ENCODE peak calls at places on chromosomes 7 and 10, in four cellular contexts. A is suprapubic skin, K is Panc1, O is uterus. S is an unnamed sample.

GRCh38 chr7:128031901-128032604 is 816 bp upstream of the LRRC4 start:
- DNase-seq in A (no peak), K (no peak), O (peak), S (peak)

GRCh38 chr10:79148452-79149344 is 79.9 kb downstream of the ZMIZ1 start:
- DNase-seq in A (peak), K (no peak), O (no peak), S (peak)

GRCh38 chr10:74589226-74589673 is 237.2 kb upstream of the KAT6B start:
- DNase-seq in A (peak), K (no peak), O (peak), S (peak)

GRCh38 chr7:1081931-1082401 is 5.9 kb upstream of the GPER1 start:
- DNase-seq in A (no peak), K (no peak), O (no peak), S (no peak)

GRCh38 chr10:121293121-121293520 is 305.1 kb downstream of the FGFR2 start:
- DNase-seq in A (no peak), K (no peak), O (no peak), S (no peak)

GRCh38 chr7:140506788-140507464 is 27.6 kb upstream of the MKRN1 start:
- DNase-seq in A (no peak), K (no peak), O (peak), S (no peak)

GRCh38 chr10:53115660-53116059 is 343.1 kb upstream of the MBL2 start:
- DNase-seq in A (no peak), K (no peak), O (no peak), S (no peak)

GRCh38 chr10:63430091-63430998 is 35.4 kb downstream of the JMJD1C start:
- DNase-seq in A (no peak), K (no peak), O (no peak), S (peak)

GRCh38 chr7:17367502-17367901 is 69.0 kb downstream of the AHR start:
- DNase-seq in A (no peak), K (no peak), O (no peak), S (no peak)

GRCh38 chr10:21499910-21500577 is 25.4 kb downstream of the SKIDA1 start:
- DNase-seq in A (no peak), K (no peak), O (no peak), S (no peak)

GRCh38 chr7:112481833-112482669 is 1.3 kb downstream of the LSMEM1 start:
- DNase-seq in A (no peak), K (peak), O (peak), S (peak)

GRCh38 chr10:86295791-86296190 is 70.8 kb downstream of the GRID1 start:
- DNase-seq in A (peak), K (no peak), O (no peak), S (no peak)

GRCh38 chr10:63573068-63573697 is 52.0 kb downstream of the REEP3 start:
- DNase-seq in A (no peak), K (no peak), O (no peak), S (no peak)

GRCh38 chr7:22587322-22587721 is 87.3 kb upstream of the STEAP1B start:
- DNase-seq in A (no peak), K (no peak), O (no peak), S (no peak)

GRCh38 chr10:5458425-5458824 is 40.9 kb downstream of the CALML5 start:
- DNase-seq in A (no peak), K (no peak), O (no peak), S (no peak)

GRCh38 chr7:36438211-36438610 is 48.5 kb downstream of the ANLN start:
- DNase-seq in A (no peak), K (no peak), O (no peak), S (no peak)

GRCh38 chr7:74606101-74606908 is 51.2 kb upstream of the GTF2I start:
- DNase-seq in A (no peak), K (no peak), O (no peak), S (no peak)

GRCh38 chr7:28832669-28833068 is 125.5 kb downstream of the TRIL start:
- DNase-seq in A (no peak), K (no peak), O (no peak), S (no peak)

GRCh38 chr10:71831646-71832552 is 19.2 kb downstream of the PSAP start:
- DNase-seq in A (no peak), K (no peak), O (no peak), S (peak)

GRCh38 chr7:141402277-141402996 is 148.8 kb upstream of the AGK start:
- DNase-seq in A (no peak), K (no peak), O (no peak), S (no peak)

GRCh38 chr10:103837370-103838094 is 17.8 kb downstream of the SH3PXD2A start:
- DNase-seq in A (peak), K (no peak), O (no peak), S (no peak)

GRCh38 chr10:109889867-109890266 is 33.4 kb downstream of the XPNPEP1 start:
- DNase-seq in A (no peak), K (no peak), O (no peak), S (no peak)

GRCh38 chr7:4849390-4849789 is 12.4 kb downstream of the PAPOLB start:
- DNase-seq in A (peak), K (peak), O (no peak), S (no peak)

GRCh38 chr10:101969496-101969895 is 86.5 kb downstream of the ARMH3 start:
- DNase-seq in A (no peak), K (no peak), O (no peak), S (no peak)

GRCh38 chr10:100740476-100741341 is 4.7 kb upstream of the PAX2 start:
- DNase-seq in A (no peak), K (no peak), O (no peak), S (no peak)

GRCh38 chr7:2706685-2707126 is 18.7 kb downstream of the AMZ1 start:
- DNase-seq in A (no peak), K (no peak), O (no peak), S (no peak)

GRCh38 chr7:138226001-138226476 is 149.8 kb downstream of the AKR1D1 start:
- DNase-seq in A (no peak), K (no peak), O (peak), S (no peak)

GRCh38 chr10:46298346-46299266 is 11.8 kb downstream of the ANTXRL start:
- DNase-seq in A (no peak), K (no peak), O (no peak), S (no peak)

GRCh38 chr10:78292250-78292986 is 258.8 kb downstream of the RPS24 start:
- DNase-seq in A (no peak), K (no peak), O (no peak), S (no peak)

GRCh38 chr7:33351709-33352108 is 222.3 kb downstream of the BBS9 start:
- DNase-seq in A (no peak), K (no peak), O (no peak), S (no peak)

GRCh38 chr7:69800495-69800894 is 202.2 kb downstream of the AUTS2 start:
- DNase-seq in A (no peak), K (no peak), O (no peak), S (no peak)

GRCh38 chr7:48161407-48162125 is 9.7 kb upstream of the ABCA13 start:
- DNase-seq in A (no peak), K (no peak), O (no peak), S (no peak)

GRCh38 chr7:32206987-32207386 is 136.8 kb upstream of the PDE1C start:
- DNase-seq in A (no peak), K (no peak), O (no peak), S (no peak)

GRCh38 chr10:102090772-102091171 is 25.6 kb downstream of the HPS6 start:
- DNase-seq in A (no peak), K (no peak), O (no peak), S (no peak)

GRCh38 chr7:44555350-44555749 is 14.2 kb upstream of the NPC1L1 start:
- DNase-seq in A (no peak), K (no peak), O (no peak), S (no peak)

GRCh38 chr7:140857048-140857447 is 67.7 kb downstream of the BRAF start:
- DNase-seq in A (no peak), K (no peak), O (no peak), S (no peak)

GRCh38 chr10:29501692-29502091 is 133.1 kb downstream of the SVIL start:
- DNase-seq in A (no peak), K (no peak), O (no peak), S (peak)

GRCh38 chr10:6794441-6794840 is 214.4 kb upstream of the PRKCQ start:
- DNase-seq in A (no peak), K (no peak), O (no peak), S (no peak)

GRCh38 chr10:127215882-127216281 is 19.5 kb upstream of the INSYN2A start:
- DNase-seq in A (no peak), K (no peak), O (no peak), S (no peak)

DNA sequence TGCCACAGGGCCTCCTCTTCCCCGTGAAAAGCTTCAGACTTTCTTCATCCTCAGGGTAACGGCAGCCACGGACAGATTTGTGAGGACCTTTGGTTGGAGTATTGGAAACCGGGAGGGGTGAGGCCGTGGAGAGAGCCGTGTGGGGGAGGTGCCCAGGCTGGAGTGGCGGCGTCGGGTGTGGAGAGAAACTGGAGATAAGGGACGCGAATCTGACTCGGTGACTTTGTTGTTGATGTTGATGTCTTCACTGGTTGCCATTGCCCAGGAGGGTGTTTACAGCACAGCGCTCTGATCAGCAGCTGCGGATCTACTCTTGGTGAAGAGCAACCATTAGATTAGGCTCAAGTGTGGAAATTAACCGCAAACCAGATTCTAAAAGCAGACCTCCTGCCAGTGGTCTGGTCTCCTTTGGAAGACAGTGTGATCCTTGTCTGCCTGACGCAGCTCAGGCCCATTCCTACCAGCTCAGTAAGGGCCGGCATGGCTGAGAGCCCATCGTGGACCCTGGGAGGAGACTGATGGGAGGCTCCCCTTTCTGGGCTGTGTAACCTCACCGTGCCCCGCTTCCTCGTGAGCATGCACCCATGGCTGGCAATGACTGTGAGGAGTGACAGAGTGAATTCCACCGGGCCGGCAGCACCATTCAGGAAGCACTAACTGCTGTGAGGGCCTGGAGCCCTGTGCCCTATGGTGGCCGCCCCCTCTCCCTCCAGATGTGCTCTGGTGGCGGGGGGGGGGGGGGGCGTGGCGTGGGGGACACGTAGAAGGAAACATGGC is 90.3 kb downstream of the INPP5A start:
- DNase-seq in A (peak), K (no peak), O (peak), S (no peak)
- H3K27ac ChIP-seq in A (peak), K (no peak), O (peak), S (no peak)

GRCh38 chr10:32323051-32323450 is 23.9 kb downstream of the EPC1 start:
- DNase-seq in A (no peak), K (no peak), O (no peak), S (no peak)
- H3K27ac ChIP-seq in A (no peak), K (no peak), O (no peak), S (no peak)

DNA sequence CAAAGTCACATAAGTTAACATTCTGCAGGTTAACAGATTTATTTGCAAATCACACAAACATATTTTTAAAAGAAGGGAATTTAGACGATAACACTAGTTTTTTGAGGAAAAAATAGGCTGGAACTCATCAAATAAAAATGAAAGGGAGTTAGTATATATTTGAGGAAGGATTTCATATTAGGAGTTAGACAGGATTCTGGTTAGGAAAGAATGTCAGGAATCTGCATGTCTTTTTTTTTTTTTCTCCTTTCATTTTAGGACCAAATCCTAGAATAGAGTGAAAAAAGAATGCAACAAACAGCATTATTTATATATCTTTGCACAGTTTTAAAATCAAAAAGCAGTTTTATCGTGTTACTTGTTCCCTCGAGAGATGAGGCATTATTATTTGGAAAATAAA is 8.9 kb upstream of the TRDMT1 start:
- DNase-seq in A (no peak), K (no peak), O (no peak), S (no peak)
- H3K27ac ChIP-seq in A (no peak), K (peak), O (no peak), S (no peak)

DNA sequence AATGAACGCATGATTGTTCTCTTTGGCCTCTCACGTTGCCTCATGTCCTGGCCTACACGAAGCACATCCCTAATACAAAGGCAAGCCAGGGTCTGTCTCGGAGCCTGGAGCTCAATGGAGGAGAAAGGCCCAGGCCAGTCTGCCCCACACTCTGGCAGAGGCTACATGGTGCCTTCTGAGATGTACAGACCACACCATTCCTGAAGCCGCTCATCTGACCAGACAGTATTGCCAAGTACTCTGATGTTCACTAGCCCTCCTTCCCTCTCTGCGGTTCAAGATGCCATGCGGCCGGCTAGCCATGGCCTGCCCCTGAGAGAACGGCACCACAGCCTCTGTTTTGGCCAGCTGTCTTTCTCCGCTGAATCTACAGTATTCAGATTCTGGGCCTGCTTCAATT is 5.9 kb downstream of the BNIP3 start:
- DNase-seq in A (no peak), K (no peak), O (no peak), S (no peak)
- H3K27ac ChIP-seq in A (no peak), K (no peak), O (no peak), S (no peak)

GRCh38 chr7:151404216-151405011 is 5.4 kb downstream of the WDR86 start:
- DNase-seq in A (no peak), K (no peak), O (peak), S (no peak)
- H3K27ac ChIP-seq in A (no peak), K (peak), O (peak), S (no peak)

DNA sequence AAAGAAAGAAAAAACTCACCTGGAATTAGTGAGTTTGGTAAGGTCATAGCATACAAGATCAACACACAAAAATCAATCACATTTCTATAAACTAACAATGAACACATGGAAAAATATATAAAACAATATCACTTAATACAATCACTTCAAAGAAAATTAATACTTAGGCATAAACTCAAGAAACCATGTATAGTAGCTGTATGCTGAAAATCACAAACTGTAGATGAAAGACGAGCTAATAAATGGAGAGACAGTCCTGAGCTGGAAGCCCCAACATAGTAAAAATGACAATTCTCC is 113.8 kb upstream of the RHEB start:
- DNase-seq in A (no peak), K (no peak), O (no peak), S (no peak)
- H3K27ac ChIP-seq in A (peak), K (peak), O (peak), S (peak)

GRCh38 chr7:123522061-123522460 is 12.3 kb downstream of the IQUB start:
- DNase-seq in A (no peak), K (no peak), O (no peak), S (no peak)
- H3K27ac ChIP-seq in A (no peak), K (no peak), O (no peak), S (no peak)

GRCh38 chr7:46859963-46860475 is 721.9 kb downstream of the TNS3 start:
- DNase-seq in A (no peak), K (no peak), O (no peak), S (no peak)

DNA sequence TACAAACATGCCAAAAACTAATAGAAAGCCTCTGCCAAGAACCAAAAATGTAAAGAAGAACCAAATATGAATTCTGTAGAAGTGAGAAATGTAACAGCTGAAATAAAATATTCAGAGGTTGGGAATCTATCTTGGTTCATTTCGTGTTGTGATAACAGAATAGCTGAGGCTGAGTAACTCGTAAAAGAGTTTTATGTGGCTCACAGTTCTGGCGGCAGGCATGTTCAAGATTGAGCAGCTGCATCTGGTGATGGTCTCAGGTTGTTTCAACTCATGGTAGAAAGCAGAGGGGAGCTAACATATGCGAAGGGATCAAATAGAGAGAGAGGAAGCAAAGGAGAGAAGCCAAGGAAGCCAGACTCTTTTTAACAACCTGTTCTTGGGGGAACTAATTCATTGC is 717.2 kb downstream of the TNS3 start:
- DNase-seq in A (no peak), K (no peak), O (no peak), S (no peak)
- H3K27ac ChIP-seq in A (no peak), K (no peak), O (peak), S (no peak)